ENCODE peak calls at places on chromosomes 16 and 17, in ten cellular contexts. One of them, this sample, is unnamed.
A peak's percentile ranks its signal among the peaks of the same experiment; 100 is the strongest.

GRCh38 chr16:17529982-17530760 is 59.4 kb upstream of the XYLT1 start:
- DNase-seq in pancreas: no peak
- DNase-seq in lower lobe of right lung: no peak
- DNase-seq in thyroid gland: no peak
- DNase-seq in tibial artery: no peak
- DNase-seq in esophagus squamous epithelium: no peak
- DNase-seq in ascending aorta: no peak
- DNase-seq in thoracic aorta: no peak
- DNase-seq in cardiac muscle cell: no peak
- DNase-seq in adrenal gland: no peak
- DNase-seq in this sample: no peak

GRCh38 chr16:85286970-85287814 is 174.9 kb upstream of the CIBAR2 start:
- DNase-seq in pancreas: no peak
- DNase-seq in lower lobe of right lung: peak; percentile 62
- DNase-seq in thyroid gland: no peak
- DNase-seq in tibial artery: peak; percentile 40
- DNase-seq in esophagus squamous epithelium: no peak
- DNase-seq in ascending aorta: no peak
- DNase-seq in thoracic aorta: peak; percentile 28
- DNase-seq in cardiac muscle cell: peak; percentile 38
- DNase-seq in adrenal gland: peak; percentile 83
- DNase-seq in this sample: peak; percentile 23

GRCh38 chr16:706189-707061 is 824 bp upstream of the FBXL16 start:
- DNase-seq in pancreas: no peak
- DNase-seq in lower lobe of right lung: no peak
- DNase-seq in thyroid gland: no peak
- DNase-seq in tibial artery: no peak
- DNase-seq in esophagus squamous epithelium: no peak
- DNase-seq in ascending aorta: no peak
- DNase-seq in thoracic aorta: no peak
- DNase-seq in cardiac muscle cell: no peak
- DNase-seq in adrenal gland: no peak
- DNase-seq in this sample: no peak

GRCh38 chr17:82188001-82188961 is 24.4 kb downstream of the CCDC57 start:
- DNase-seq in pancreas: no peak
- DNase-seq in lower lobe of right lung: no peak
- DNase-seq in thyroid gland: no peak
- DNase-seq in tibial artery: no peak
- DNase-seq in esophagus squamous epithelium: no peak
- DNase-seq in ascending aorta: no peak
- DNase-seq in thoracic aorta: no peak
- DNase-seq in cardiac muscle cell: no peak
- DNase-seq in adrenal gland: no peak
- DNase-seq in this sample: no peak

GRCh38 chr17:28180449-28180848 is 138.0 kb downstream of the NLK start:
- DNase-seq in pancreas: no peak
- DNase-seq in lower lobe of right lung: no peak
- DNase-seq in thyroid gland: no peak
- DNase-seq in tibial artery: no peak
- DNase-seq in esophagus squamous epithelium: no peak
- DNase-seq in ascending aorta: no peak
- DNase-seq in thoracic aorta: no peak
- DNase-seq in cardiac muscle cell: peak; percentile 49
- DNase-seq in adrenal gland: no peak
- DNase-seq in this sample: no peak

GRCh38 chr16:81543571-81543970 is 99.0 kb downstream of the CMIP start:
- DNase-seq in pancreas: no peak
- DNase-seq in lower lobe of right lung: no peak
- DNase-seq in thyroid gland: no peak
- DNase-seq in tibial artery: no peak
- DNase-seq in esophagus squamous epithelium: no peak
- DNase-seq in ascending aorta: no peak
- DNase-seq in thoracic aorta: no peak
- DNase-seq in cardiac muscle cell: no peak
- DNase-seq in adrenal gland: no peak
- DNase-seq in this sample: no peak

GRCh38 chr17:34252138-34252889 is 2.8 kb upstream of the CCL2 start:
- DNase-seq in pancreas: peak; percentile 81
- DNase-seq in lower lobe of right lung: peak; percentile 87
- DNase-seq in thyroid gland: peak; percentile 99
- DNase-seq in tibial artery: peak; percentile 94
- DNase-seq in esophagus squamous epithelium: no peak
- DNase-seq in ascending aorta: peak; percentile 62
- DNase-seq in thoracic aorta: peak; percentile 86
- DNase-seq in cardiac muscle cell: peak; percentile 97
- DNase-seq in adrenal gland: peak; percentile 92
- DNase-seq in this sample: peak; percentile 82

GRCh38 chr17:73018599-73018998 is 73.9 kb downstream of the SLC39A11 start:
- DNase-seq in pancreas: no peak
- DNase-seq in lower lobe of right lung: no peak
- DNase-seq in thyroid gland: no peak
- DNase-seq in tibial artery: no peak
- DNase-seq in esophagus squamous epithelium: no peak
- DNase-seq in ascending aorta: no peak
- DNase-seq in thoracic aorta: no peak
- DNase-seq in cardiac muscle cell: no peak
- DNase-seq in adrenal gland: no peak
- DNase-seq in this sample: no peak

GRCh38 chr16:15654591-15654990 is 4.5 kb downstream of the NDE1 start:
- DNase-seq in pancreas: no peak
- DNase-seq in lower lobe of right lung: no peak
- DNase-seq in thyroid gland: no peak
- DNase-seq in tibial artery: no peak
- DNase-seq in esophagus squamous epithelium: no peak
- DNase-seq in ascending aorta: no peak
- DNase-seq in thoracic aorta: no peak
- DNase-seq in cardiac muscle cell: no peak
- DNase-seq in adrenal gland: no peak
- DNase-seq in this sample: no peak
- H3K27ac ChIP-seq in pancreas: no peak overlapping the region
- H3K27ac ChIP-seq in lower lobe of right lung: no peak overlapping the region
- H3K27ac ChIP-seq in thyroid gland: no peak overlapping the region
- H3K27ac ChIP-seq in tibial artery: no peak overlapping the region
- H3K27ac ChIP-seq in esophagus squamous epithelium: no peak overlapping the region
- H3K27ac ChIP-seq in ascending aorta: no peak overlapping the region
- H3K27ac ChIP-seq in thoracic aorta: no peak overlapping the region
- H3K27ac ChIP-seq in cardiac muscle cell: no peak overlapping the region
- H3K27ac ChIP-seq in adrenal gland: no peak overlapping the region
- H3K27ac ChIP-seq in this sample: no peak overlapping the region

GRCh38 chr16:11691235-11691634 is 23.0 kb downstream of the SNN start:
- DNase-seq in pancreas: no peak
- DNase-seq in lower lobe of right lung: no peak
- DNase-seq in thyroid gland: no peak
- DNase-seq in tibial artery: no peak
- DNase-seq in esophagus squamous epithelium: no peak
- DNase-seq in ascending aorta: no peak
- DNase-seq in thoracic aorta: no peak
- DNase-seq in cardiac muscle cell: no peak
- DNase-seq in adrenal gland: no peak
- DNase-seq in this sample: no peak
- H3K36me3 ChIP-seq in pancreas: peaks cover 17% of the 10 kb centered on the region
- H3K36me3 ChIP-seq in lower lobe of right lung: peaks cover 89% of the 10 kb centered on the region
- H3K36me3 ChIP-seq in thyroid gland: peaks cover 47% of the 10 kb centered on the region
- H3K36me3 ChIP-seq in tibial artery: peaks cover 72% of the 10 kb centered on the region
- H3K36me3 ChIP-seq in esophagus squamous epithelium: peaks cover 9% of the 10 kb centered on the region
- H3K36me3 ChIP-seq in ascending aorta: peaks cover 49% of the 10 kb centered on the region
- H3K36me3 ChIP-seq in thoracic aorta: peaks cover 17% of the 10 kb centered on the region
- H3K36me3 ChIP-seq in cardiac muscle cell: peaks cover 50% of the 10 kb centered on the region
- H3K36me3 ChIP-seq in adrenal gland: peaks cover 59% of the 10 kb centered on the region
- H3K36me3 ChIP-seq in this sample: peaks cover 69% of the 10 kb centered on the region

GRCh38 chr16:55324491-55325447 is 766 bp downstream of the IRX6 start:
- DNase-seq in pancreas: no peak
- DNase-seq in lower lobe of right lung: no peak
- DNase-seq in thyroid gland: no peak
- DNase-seq in tibial artery: no peak
- DNase-seq in esophagus squamous epithelium: no peak
- DNase-seq in ascending aorta: no peak
- DNase-seq in thoracic aorta: no peak
- DNase-seq in cardiac muscle cell: no peak
- DNase-seq in adrenal gland: no peak
- DNase-seq in this sample: no peak

GRCh38 chr16:55322327-55322726 is 1.7 kb upstream of the IRX6 start:
- DNase-seq in pancreas: no peak
- DNase-seq in lower lobe of right lung: no peak
- DNase-seq in thyroid gland: no peak
- DNase-seq in tibial artery: no peak
- DNase-seq in esophagus squamous epithelium: no peak
- DNase-seq in ascending aorta: no peak
- DNase-seq in thoracic aorta: no peak
- DNase-seq in cardiac muscle cell: no peak
- DNase-seq in adrenal gland: no peak
- DNase-seq in this sample: no peak

GRCh38 chr16:55326261-55326802 is 2.3 kb downstream of the IRX6 start:
- DNase-seq in pancreas: no peak
- DNase-seq in lower lobe of right lung: no peak
- DNase-seq in thyroid gland: no peak
- DNase-seq in tibial artery: no peak
- DNase-seq in esophagus squamous epithelium: no peak
- DNase-seq in ascending aorta: no peak
- DNase-seq in thoracic aorta: no peak
- DNase-seq in cardiac muscle cell: no peak
- DNase-seq in adrenal gland: no peak
- DNase-seq in this sample: no peak

GRCh38 chr16:55323637-55324490 is at the start of gene IRX6:
- DNase-seq in pancreas: peak; percentile 60
- DNase-seq in lower lobe of right lung: peak; percentile 77
- DNase-seq in thyroid gland: peak; percentile 46
- DNase-seq in tibial artery: peak; percentile 31
- DNase-seq in esophagus squamous epithelium: no peak
- DNase-seq in ascending aorta: no peak
- DNase-seq in thoracic aorta: no peak
- DNase-seq in cardiac muscle cell: peak; percentile 5
- DNase-seq in adrenal gland: peak; percentile 8
- DNase-seq in this sample: no peak

DNA sequence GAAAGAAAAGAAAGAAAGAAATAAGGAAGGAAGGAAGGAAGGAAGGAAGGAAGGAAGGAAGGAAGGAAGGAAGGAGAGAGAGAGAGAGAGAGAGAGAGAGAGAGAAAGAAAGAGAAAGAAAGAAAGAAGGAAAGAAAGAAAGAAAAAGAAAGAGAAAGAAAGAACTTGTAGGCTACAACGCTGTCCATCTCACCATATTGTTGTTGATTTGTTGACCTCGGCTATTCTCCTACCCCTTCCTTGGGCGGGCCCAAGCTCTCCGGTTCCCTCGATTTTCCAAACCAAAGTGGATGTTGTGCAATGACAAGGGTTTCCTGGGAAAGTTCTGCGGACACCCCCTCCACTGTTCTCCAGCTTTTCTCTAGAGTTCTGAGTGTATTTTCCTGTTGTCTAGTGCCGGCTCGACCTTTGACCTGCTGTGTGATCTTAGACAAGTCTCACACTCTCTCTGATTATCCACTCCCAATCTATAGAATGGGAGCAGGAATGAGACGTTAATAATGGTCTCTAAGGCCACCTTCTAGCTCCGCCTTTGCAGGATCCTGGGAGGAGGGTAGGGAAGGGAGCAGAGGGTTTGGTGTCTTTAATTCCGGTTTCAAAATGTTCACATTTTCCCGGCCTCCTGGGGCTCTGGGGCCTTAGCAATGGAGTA is 1.6 kb downstream of the IRX6 start:
- DNase-seq in pancreas: no peak
- DNase-seq in lower lobe of right lung: no peak
- DNase-seq in thyroid gland: no peak
- DNase-seq in tibial artery: no peak
- DNase-seq in esophagus squamous epithelium: no peak
- DNase-seq in ascending aorta: no peak
- DNase-seq in thoracic aorta: no peak
- DNase-seq in cardiac muscle cell: no peak
- DNase-seq in adrenal gland: no peak
- DNase-seq in this sample: no peak
- H3K27me3 ChIP-seq in pancreas: no peaks in the 10 kb centered on the region
- H3K27me3 ChIP-seq in lower lobe of right lung: peaks cover 78% of the 10 kb centered on the region
- H3K27me3 ChIP-seq in thyroid gland: no peaks in the 10 kb centered on the region
- H3K27me3 ChIP-seq in tibial artery: peaks cover 86% of the 10 kb centered on the region
- H3K27me3 ChIP-seq in esophagus squamous epithelium: no peaks in the 10 kb centered on the region
- H3K27me3 ChIP-seq in ascending aorta: peaks cover 16% of the 10 kb centered on the region
- H3K27me3 ChIP-seq in thoracic aorta: no peaks in the 10 kb centered on the region
- H3K27me3 ChIP-seq in cardiac muscle cell: peaks cover 96% of the 10 kb centered on the region
- H3K27me3 ChIP-seq in adrenal gland: peaks cover 58% of the 10 kb centered on the region
- H3K27me3 ChIP-seq in this sample: peaks cover 62% of the 10 kb centered on the region

GRCh38 chr17:75008373-75008772 is 4.1 kb upstream of the MRPL58 start:
- DNase-seq in pancreas: no peak
- DNase-seq in lower lobe of right lung: no peak
- DNase-seq in thyroid gland: no peak
- DNase-seq in tibial artery: no peak
- DNase-seq in esophagus squamous epithelium: no peak
- DNase-seq in ascending aorta: no peak
- DNase-seq in thoracic aorta: no peak
- DNase-seq in cardiac muscle cell: no peak
- DNase-seq in adrenal gland: no peak
- DNase-seq in this sample: no peak

GRCh38 chr17:75010683-75011406 is 1.6 kb upstream of the MRPL58 start:
- DNase-seq in pancreas: no peak
- DNase-seq in lower lobe of right lung: no peak
- DNase-seq in thyroid gland: no peak
- DNase-seq in tibial artery: peak; percentile 27
- DNase-seq in esophagus squamous epithelium: no peak
- DNase-seq in ascending aorta: no peak
- DNase-seq in thoracic aorta: no peak
- DNase-seq in cardiac muscle cell: peak; percentile 38
- DNase-seq in adrenal gland: peak; percentile 29
- DNase-seq in this sample: no peak

GRCh38 chr17:75011788-75012319 is 616 bp upstream of the MRPL58 start:
- DNase-seq in pancreas: no peak
- DNase-seq in lower lobe of right lung: no peak
- DNase-seq in thyroid gland: peak; percentile 45
- DNase-seq in tibial artery: peak; percentile 70
- DNase-seq in esophagus squamous epithelium: no peak
- DNase-seq in ascending aorta: no peak
- DNase-seq in thoracic aorta: no peak
- DNase-seq in cardiac muscle cell: peak; percentile 88
- DNase-seq in adrenal gland: peak; percentile 49
- DNase-seq in this sample: peak; percentile 54

GRCh38 chr17:75006653-75007052 is 5.8 kb upstream of the MRPL58 start:
- DNase-seq in pancreas: no peak
- DNase-seq in lower lobe of right lung: no peak
- DNase-seq in thyroid gland: no peak
- DNase-seq in tibial artery: no peak
- DNase-seq in esophagus squamous epithelium: no peak
- DNase-seq in ascending aorta: no peak
- DNase-seq in thoracic aorta: no peak
- DNase-seq in cardiac muscle cell: no peak
- DNase-seq in adrenal gland: peak; percentile 31
- DNase-seq in this sample: no peak

DNA sequence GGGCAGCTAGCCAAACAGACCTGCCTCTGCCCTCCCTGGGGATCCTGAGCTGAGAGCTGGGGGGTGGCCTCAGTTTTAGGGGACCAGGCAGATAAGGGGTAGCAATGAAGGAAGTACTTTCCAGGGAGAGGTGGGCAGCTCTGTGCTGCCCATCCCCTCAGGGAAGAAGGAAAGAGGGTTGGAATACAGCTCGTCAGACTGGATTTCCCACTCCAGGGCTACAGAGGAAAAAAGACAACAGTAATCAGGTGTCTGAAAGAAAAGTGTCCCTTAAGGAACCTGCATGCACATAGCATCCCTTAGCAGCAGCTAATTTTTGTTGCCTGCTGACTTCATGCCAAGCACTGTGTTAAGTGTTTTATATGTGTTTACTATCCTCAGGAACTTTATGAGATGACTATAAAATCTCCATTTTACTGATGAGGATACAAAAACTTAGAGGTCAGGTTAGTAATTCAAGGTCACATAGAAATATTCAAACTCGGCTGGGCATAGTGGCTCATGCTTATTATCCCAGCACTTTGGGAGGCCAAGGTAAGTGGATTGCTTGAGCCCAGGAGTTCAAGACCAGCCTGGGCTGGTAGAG is 3.2 kb upstream of the MRPL58 start:
- DNase-seq in pancreas: no peak
- DNase-seq in lower lobe of right lung: no peak
- DNase-seq in thyroid gland: no peak
- DNase-seq in tibial artery: no peak
- DNase-seq in esophagus squamous epithelium: no peak
- DNase-seq in ascending aorta: no peak
- DNase-seq in thoracic aorta: no peak
- DNase-seq in cardiac muscle cell: no peak
- DNase-seq in adrenal gland: no peak
- DNase-seq in this sample: no peak
- H3K27ac ChIP-seq in pancreas: no peak overlapping the region
- H3K27ac ChIP-seq in lower lobe of right lung: no peak overlapping the region
- H3K27ac ChIP-seq in thyroid gland: no peak overlapping the region
- H3K27ac ChIP-seq in tibial artery: no peak overlapping the region
- H3K27ac ChIP-seq in esophagus squamous epithelium: no peak overlapping the region
- H3K27ac ChIP-seq in ascending aorta: no peak overlapping the region
- H3K27ac ChIP-seq in thoracic aorta: no peak overlapping the region
- H3K27ac ChIP-seq in cardiac muscle cell: no peak overlapping the region
- H3K27ac ChIP-seq in adrenal gland: no peak overlapping the region
- H3K27ac ChIP-seq in this sample: no peak overlapping the region